ENCODE peak calls at places on chromosomes 12 and 14, in four cellular contexts. K is right lobe of liver, N is breast epithelium, D is IMR-90. W is an unnamed sample.

GRCh38 chr12:48677782-48678181 is 4.3 kb downstream of the KANSL2 start:
- DNase-seq in K (no peak), N (no peak), D (peak; percentile 41), W (peak; percentile 77)

GRCh38 chr12:44497044-44497443 is 379.1 kb downstream of the NELL2 start:
- DNase-seq in K (no peak), N (no peak), D (no peak), W (peak; percentile 5)

GRCh38 chr14:99671230-99672224 is 12.6 kb upstream of the CYP46A1 start:
- DNase-seq in K (no peak), N (no peak), D (no peak), W (no peak)

GRCh38 chr12:6430990-6431353 is 13.8 kb upstream of the CD27 start:
- DNase-seq in K (peak; percentile 4), N (no peak), D (peak; percentile 29), W (no peak)

GRCh38 chr12:85575115-85576096 is 260.8 kb downstream of the RASSF9 start:
- DNase-seq in K (no peak), N (no peak), D (peak; percentile 64), W (peak; percentile 73)

GRCh38 chr12:28795306-28795705 is 353.8 kb upstream of the FAR2 start:
- DNase-seq in K (no peak), N (no peak), D (peak; percentile 69), W (no peak)

GRCh38 chr12:76303365-76303764 is 44.9 kb downstream of the BBS10 start:
- DNase-seq in K (no peak), N (no peak), D (peak; percentile 46), W (no peak)

GRCh38 chr12:108304633-108305032 is 34.5 kb downstream of the CMKLR1 start:
- DNase-seq in K (no peak), N (no peak), D (no peak), W (no peak)

GRCh38 chr14:31726337-31726736 is 165.1 kb downstream of the NUBPL start:
- DNase-seq in K (no peak), N (no peak), D (no peak), W (no peak)

GRCh38 chr12:122730215-122731014 is at the start of gene HCAR1:
- DNase-seq in K (no peak), N (peak; percentile 32), D (no peak), W (no peak)

GRCh38 chr14:75487155-75487671 is 35.1 kb upstream of the BATF start:
- DNase-seq in K (no peak), N (no peak), D (no peak), W (peak; percentile 19)

GRCh38 chr12:54565658-54566552 is 16.5 kb downstream of the PDE1B start:
- DNase-seq in K (no peak), N (no peak), D (no peak), W (no peak)

GRCh38 chr12:128968668-128969067 is 115.4 kb downstream of the GLT1D1 start:
- DNase-seq in K (no peak), N (no peak), D (no peak), W (no peak)

GRCh38 chr14:71551291-71551955 is 380.8 kb upstream of the RGS6 start:
- DNase-seq in K (no peak), N (no peak), D (peak; percentile 84), W (no peak)

GRCh38 chr14:68664225-68664681 is 128.6 kb downstream of the ZFP36L1 start:
- DNase-seq in K (no peak), N (no peak), D (peak; percentile 12), W (no peak)

GRCh38 chr12:110687770-110688169 is 1.1 kb downstream of the HVCN1 start:
- DNase-seq in K (no peak), N (no peak), D (no peak), W (peak; percentile 96)

GRCh38 chr12:70355972-70356371 is 10.1 kb upstream of the KCNMB4 start:
- DNase-seq in K (no peak), N (no peak), D (no peak), W (no peak)

GRCh38 chr14:91830777-91831176 is 36.6 kb downstream of the TC2N start:
- DNase-seq in K (no peak), N (peak; percentile 40), D (no peak), W (no peak)

GRCh38 chr14:90291699-90292098 is 35.3 kb downstream of the PSMC1 start:
- DNase-seq in K (no peak), N (no peak), D (no peak), W (no peak)

GRCh38 chr12:42130670-42131402 is 13.8 kb downstream of the GXYLT1 start:
- DNase-seq in K (no peak), N (peak; percentile 50), D (peak; percentile 64), W (peak; percentile 68)

GRCh38 chr12:32777159-32777558 is 21.5 kb upstream of the YARS2 start:
- DNase-seq in K (no peak), N (no peak), D (no peak), W (no peak)

GRCh38 chr12:20264608-20265114 is 103.7 kb upstream of the PDE3A start:
- DNase-seq in K (no peak), N (no peak), D (peak; percentile 6), W (no peak)

GRCh38 chr12:15558915-15559528 is 230.2 kb downstream of the EPS8 start:
- DNase-seq in K (no peak), N (no peak), D (peak; percentile 87), W (no peak)

GRCh38 chr12:67926063-67926462 is 63.2 kb upstream of the IFNG-AS1 start:
- DNase-seq in K (no peak), N (no peak), D (no peak), W (no peak)

GRCh38 chr14:71363961-71364360 is 456.7 kb downstream of the PCNX1 start:
- DNase-seq in K (no peak), N (no peak), D (peak; percentile 79), W (no peak)

GRCh38 chr12:107443320-107444090 is 242.1 kb upstream of the PWP1 start:
- DNase-seq in K (no peak), N (no peak), D (no peak), W (no peak)

GRCh38 chr12:77855548-77855947 is 24.9 kb downstream of the NAV3 start:
- DNase-seq in K (no peak), N (no peak), D (peak; percentile 2), W (no peak)

GRCh38 chr12:63889236-63889635 is 44.7 kb downstream of the SRGAP1 start:
- DNase-seq in K (no peak), N (no peak), D (peak; percentile 85), W (no peak)

GRCh38 chr12:29191267-29191889 is 42.3 kb downstream of the FAR2 start:
- DNase-seq in K (no peak), N (no peak), D (no peak), W (no peak)

GRCh38 chr12:110179291-110179690 is 55.1 kb downstream of the IFT81 start:
- DNase-seq in K (no peak), N (no peak), D (peak; percentile 69), W (no peak)

GRCh38 chr14:101595887-101596721 is 34.8 kb downstream of the DIO3 start:
- DNase-seq in K (no peak), N (no peak), D (no peak), W (peak; percentile 38)

GRCh38 chr12:10065241-10065640 is 33.5 kb downstream of the CLEC1A start:
- DNase-seq in K (no peak), N (no peak), D (no peak), W (no peak)

GRCh38 chr14:59015482-59015881 is 173.0 kb upstream of the DAAM1 start:
- DNase-seq in K (no peak), N (no peak), D (no peak), W (no peak)

DNA sequence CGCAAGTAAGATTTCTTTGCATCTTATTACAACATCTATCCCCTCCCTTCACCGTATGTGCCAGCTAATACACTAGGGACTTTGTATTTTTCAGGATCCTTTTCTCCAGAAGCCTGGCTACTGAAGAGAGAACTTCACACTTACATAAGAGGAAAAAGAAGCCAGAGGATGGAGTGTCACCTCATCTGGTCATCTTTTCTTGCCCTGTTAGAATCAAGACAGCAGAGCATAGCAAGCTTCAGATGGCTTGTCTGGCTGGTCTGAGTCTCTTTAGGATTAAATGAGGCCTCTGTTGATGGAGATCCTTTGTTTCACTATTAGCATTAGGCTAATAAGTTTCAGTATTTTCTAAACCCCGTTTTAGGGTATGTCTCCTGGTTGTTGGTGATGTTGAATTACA is 14.4 kb upstream of the AACS start:
- DNase-seq in K (no peak), N (no peak), D (no peak), W (no peak)
- TF ChIP-seq CTCF in K (no peak), N (no peak), D (no peak), W (no peak)

GRCh38 chr14:64986578-64987571 is at the start of gene FNTB:
- DNase-seq in K (peak; percentile 99), N (peak; percentile 92), D (peak; percentile 97), W (peak; percentile 97)
- TF ChIP-seq POLR2A in K (peak; percentile 53), N (no peak), D (peak; percentile 21), W (peak; percentile 69)

GRCh38 chr14:22168092-22168955 is 420.7 kb downstream of the DAD1 start:
- DNase-seq in K (no peak), N (no peak), D (peak; percentile 63), W (peak; percentile 25)
- TF ChIP-seq CTCF in K (no peak), N (no peak), D (peak; percentile 32), W (no peak)

DNA sequence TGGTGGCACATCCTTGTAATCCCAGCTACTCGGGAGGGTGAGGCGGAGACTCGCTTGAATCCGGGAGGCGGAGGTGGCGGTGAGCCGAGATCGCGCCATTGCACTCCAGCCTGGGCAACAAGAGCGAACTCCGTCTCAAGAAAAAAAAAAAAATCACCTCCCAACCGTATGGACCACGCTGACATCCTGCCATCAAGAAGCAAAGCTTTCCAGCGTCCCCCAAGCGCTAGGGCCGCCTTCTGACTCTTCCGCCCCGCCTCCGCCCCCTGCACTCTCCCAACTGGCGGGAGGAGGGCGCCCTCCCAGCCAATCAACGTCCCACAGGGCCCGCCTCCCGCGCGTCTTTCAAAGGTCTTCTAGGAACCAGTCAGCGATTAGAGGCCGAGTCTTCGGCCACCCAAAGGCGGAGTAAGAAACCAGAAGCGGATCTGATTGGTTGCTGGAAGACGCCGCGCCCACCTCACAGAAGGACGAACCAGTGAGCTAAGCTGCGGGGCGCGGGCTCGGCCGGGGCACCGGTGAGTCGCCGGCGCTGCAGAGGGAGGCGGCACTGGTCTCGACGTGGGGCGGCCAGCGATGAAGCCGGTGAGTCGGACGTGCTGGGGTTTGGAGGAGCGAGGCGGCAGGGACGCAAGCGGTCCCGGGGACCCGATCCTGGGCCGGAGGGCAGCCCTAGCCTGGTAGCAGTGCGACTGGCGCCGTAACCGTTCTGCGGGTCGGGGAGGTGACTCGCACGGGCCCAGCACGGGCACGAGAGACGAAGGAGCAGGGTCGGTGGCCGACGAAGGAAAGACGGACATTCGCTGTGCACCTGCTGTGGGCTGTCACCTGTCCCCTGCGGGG is at the start of gene CDKN3:
- DNase-seq in K (peak; percentile 98), N (peak; percentile 98), D (peak; percentile 99), W (peak; percentile 99)
- TF ChIP-seq POLR2A in K (peak; percentile 78), N (peak; percentile 14), D (peak; percentile 83), W (peak; percentile 62)